ENCODE peak calls at places on chromosomes 16 and 17, in seven cellular contexts. D is myocyte, B is gastrocnemius medialis, K is testis, O is activated T-helper 1 cell treated with Interleukin-2 at 50 U/mL for 16 hours, L is T-helper 9 cell, W is GM04504. E is an unnamed sample.

GRCh38 chr17:1228752-1229353 is 41.4 kb upstream of the BHLHA9 start:
- DNase-seq in O (no peak), B (no peak), L (no peak), W (no peak), D (no peak), K (no peak), E (no peak)

GRCh38 chr16:138049-138417 is 440 bp downstream of the NPRL3 start:
- DNase-seq in K (peak), B (peak), D (no peak), L (peak), O (peak), W (no peak), E (peak)

GRCh38 chr16:5523794-5524193 is 426.2 kb upstream of the EEF2KMT start:
- DNase-seq in W (no peak), D (no peak), B (no peak), O (no peak), L (no peak), K (no peak), E (no peak)

GRCh38 chr16:85104821-85105391 is 7.4 kb downstream of the CIBAR2 start:
- DNase-seq in D (peak), L (no peak), K (no peak), W (no peak), O (no peak), B (peak), E (no peak)

GRCh38 chr16:1261131-1261917 is 5.5 kb downstream of the TPSD1 start:
- DNase-seq in D (no peak), K (no peak), O (no peak), B (no peak), W (no peak), L (no peak), E (no peak)

GRCh38 chr17:80101160-80101945 is at the start of gene GAA:
- DNase-seq in O (peak), W (peak), D (peak), L (peak), B (peak), K (peak), E (peak)

GRCh38 chr17:9170822-9171221 is 149.5 kb downstream of the NTN1 start:
- DNase-seq in O (no peak), W (no peak), K (no peak), B (no peak), D (no peak), L (no peak), E (no peak)

GRCh38 chr16:4904942-4905615 is 31.9 kb downstream of the PPL start:
- DNase-seq in B (no peak), L (no peak), D (no peak), O (no peak), K (no peak), W (no peak), E (no peak)

GRCh38 chr16:67558859-67559258 is 3.5 kb upstream of the CTCF start:
- DNase-seq in L (no peak), B (no peak), D (no peak), O (no peak), W (no peak), K (no peak), E (no peak)

GRCh38 chr16:86834451-86835035 is 256.2 kb downstream of the FOXL1 start:
- DNase-seq in W (no peak), D (no peak), B (no peak), K (no peak), O (no peak), L (no peak), E (no peak)

GRCh38 chr16:85462405-85463227 is 150.5 kb upstream of the GSE1 start:
- DNase-seq in O (no peak), B (no peak), K (peak), D (no peak), L (peak), W (no peak), E (peak)

GRCh38 chr16:29662729-29663019 is 373 bp upstream of the SPN start:
- DNase-seq in O (peak), B (no peak), K (no peak), W (no peak), L (peak), D (no peak), E (no peak)

GRCh38 chr17:65078441-65079160 is 22.1 kb upstream of the GNA13 start:
- DNase-seq in D (no peak), W (peak), K (peak), B (no peak), L (no peak), O (no peak), E (no peak)

GRCh38 chr17:78724544-78724943 is 57.5 kb downstream of the CYTH1 start:
- DNase-seq in O (no peak), W (no peak), L (no peak), D (no peak), K (no peak), B (peak), E (peak)

GRCh38 chr17:65332779-65333178 is 195.6 kb downstream of the RGS9 start:
- DNase-seq in K (no peak), L (no peak), W (no peak), D (no peak), O (no peak), B (no peak), E (no peak)

GRCh38 chr17:21686165-21687015 is 5.9 kb upstream of the KCNJ18 start:
- DNase-seq in O (no peak), W (no peak), B (no peak), L (no peak), K (no peak), D (no peak), E (no peak)

GRCh38 chr17:8628609-8629169 is 1.8 kb downstream of the MYH10 start:
- DNase-seq in W (no peak), D (no peak), O (no peak), K (no peak), B (no peak), L (no peak), E (no peak)

GRCh38 chr17:31453896-31454295 is 62.4 kb downstream of the RAB11FIP4 start:
- DNase-seq in O (no peak), K (no peak), W (no peak), D (peak), B (no peak), L (no peak), E (no peak)

GRCh38 chr17:80453126-80453979 is 23.1 kb downstream of the NPTX1 start:
- DNase-seq in K (no peak), L (no peak), B (no peak), D (no peak), O (no peak), W (no peak), E (no peak)

GRCh38 chr16:25007284-25007984 is 7.7 kb downstream of the ARHGAP17 start:
- DNase-seq in K (no peak), L (no peak), W (no peak), D (no peak), B (no peak), O (no peak), E (no peak)

GRCh38 chr16:87740909-87741424 is 24.8 kb downstream of the KLHDC4 start:
- DNase-seq in B (no peak), O (no peak), W (peak), L (no peak), K (peak), D (no peak), E (peak)

GRCh38 chr17:82568997-82569393 is 49.5 kb downstream of the FOXK2 start:
- DNase-seq in L (no peak), B (no peak), K (no peak), W (no peak), O (no peak), D (no peak), E (no peak)

GRCh38 chr17:42111901-42112551 is 488 bp downstream of the DHX58 start:
- DNase-seq in K (peak), W (peak), L (no peak), B (no peak), D (peak), O (no peak), E (peak)

GRCh38 chr16:29987371-29988085 is 7.9 kb downstream of the HIRIP3 start:
- DNase-seq in O (no peak), L (no peak), D (no peak), W (no peak), B (no peak), K (no peak), E (peak)

GRCh38 chr16:88329726-88330700 is 52.7 kb upstream of the ZNF469 start:
- DNase-seq in W (peak), B (no peak), K (no peak), D (no peak), L (no peak), O (no peak), E (no peak)